ENCODE peak calls at places on chromosomes 3 and 15, in four cellular contexts. N is nephron progenitor cell; R is RWPE1; F is effector CD4-positive, alpha-beta T cell. H is an unnamed sample.

GRCh38 chr15:27672537-27672936 is 426.6 kb downstream of the OCA2 start:
- DNase-seq in N (no peak), R (no peak), F (no peak), H (no peak)

GRCh38 chr15:77969055-77969454 is 108.5 kb downstream of the TBC1D2B start:
- DNase-seq in N (no peak), R (no peak), F (no peak), H (no peak)

GRCh38 chr15:63870403-63871209 is 36.9 kb upstream of the HERC1 start:
- DNase-seq in N (peak), R (peak), F (no peak), H (no peak)

GRCh38 chr15:31228980-31229826 is 97.4 kb upstream of the KLF13 start:
- DNase-seq in N (no peak), R (no peak), F (no peak), H (no peak)

GRCh38 chr15:66253643-66254363 is at the start of gene MEGF11:
- DNase-seq in N (peak), R (peak), F (no peak), H (no peak)

GRCh38 chr3:152349397-152349796 is 80.7 kb downstream of the MBNL1 start:
- DNase-seq in N (no peak), R (peak), F (no peak), H (no peak)

GRCh38 chr3:14170569-14171159 is 7.7 kb downstream of the XPC start:
- DNase-seq in N (no peak), R (peak), F (no peak), H (no peak)

GRCh38 chr15:64461577-64462162 is 1.3 kb downstream of the ZNF609 start:
- DNase-seq in N (peak), R (no peak), F (no peak), H (peak)

GRCh38 chr15:67839358-67839928 is 402 bp downstream of the RNU6-1 start:
- DNase-seq in N (no peak), R (peak), F (no peak), H (no peak)

GRCh38 chr3:197339841-197340520 is 41.6 kb upstream of the DLG1 start:
- DNase-seq in N (peak), R (no peak), F (no peak), H (no peak)

GRCh38 chr15:57947781-57948180 is 117.7 kb downstream of the ALDH1A2 start:
- DNase-seq in N (no peak), R (no peak), F (no peak), H (no peak)

H was measured in T-helper 1 cell.